ENCODE peak calls at places on chromosomes 16 and 17, in six cellular contexts. Y, J, T, I, Q and M are unnamed samples.

GRCh38 chr16:8848231-8848938 is 20.4 kb downstream of the CARHSP1 start:
- DNase-seq in Y (no peak), T (no peak), Q (no peak), J (no peak), I (no peak), M (no peak)

GRCh38 chr16:72098936-72099335 is 5.3 kb downstream of the DHX38 start:
- DNase-seq in Q (no peak), T (no peak), I (no peak), Y (no peak), J (no peak), M (no peak)

GRCh38 chr16:9134739-9135138 is 43.3 kb downstream of the HAPSTR1 start:
- DNase-seq in Y (peak; percentile 46), I (no peak), Q (no peak), T (peak; percentile 73), J (peak; percentile 69), M (peak; percentile 74)

GRCh38 chr17:57708401-57708800 is 36.7 kb downstream of the CCDC182 start:
- DNase-seq in J (no peak), Y (no peak), Q (no peak), T (no peak), I (no peak), M (no peak)

GRCh38 chr17:47414612-47415011 is 90.9 kb downstream of the EFCAB13 start:
- DNase-seq in I (no peak), Q (no peak), T (no peak), Y (no peak), J (no peak), M (no peak)

GRCh38 chr17:18966831-18967624 is 15.1 kb downstream of the SLC5A10 start:
- DNase-seq in I (no peak), J (no peak), T (peak; percentile 33), Q (peak; percentile 36), Y (no peak), M (peak; percentile 41)

GRCh38 chr17:2058521-2059124 is 3.7 kb downstream of the HIC1 start:
- DNase-seq in Q (peak; percentile 85), I (no peak), Y (peak; percentile 37), J (no peak), T (peak; percentile 93), M (peak; percentile 85)

GRCh38 chr17:75271955-75272847 is 1.2 kb upstream of the MIF4GD start:
- DNase-seq in Y (no peak), Q (peak; percentile 71), J (no peak), I (no peak), T (no peak), M (no peak)

GRCh38 chr16:71647391-71647790 is 21.4 kb downstream of the MARVELD3 start:
- DNase-seq in Y (no peak), J (no peak), T (no peak), Q (no peak), I (no peak), M (no peak)

GRCh38 chr17:82754297-82755208 is 2.7 kb downstream of the TBCD start:
- DNase-seq in J (peak; percentile 49), I (no peak), T (peak; percentile 71), Y (no peak), Q (no peak), M (no peak)